ENCODE peak calls at places on chromosomes 5 and 9, in eight cellular contexts. One of them, this sample, is unnamed.

GRCh38 chr5:107869459-107870115 is 198.8 kb upstream of the EFNA5 start:
- DNase-seq in NCI-H1092 treated with DMSO at 0.1 percent for 48 hours: no peak
- DNase-seq in ELR: peak
- DNase-seq in T1000: no peak
- DNase-seq in left ventricle myocardium inferior: no peak
- DNase-seq in stimulated activated CD4-positive, alpha-beta T cell treated with anti-CD3 and anti-CD28 coated beads, Interleukin-4, amount 100 ng/mL, for 1 hour: no peak
- DNase-seq in CD4-positive, CD25-positive, alpha-beta regulatory T cell: no peak
- DNase-seq in amniotic epithelial cell: peak
- DNase-seq in this sample: no peak

GRCh38 chr9:17225407-17225806 is 90.6 kb downstream of the CNTLN start:
- DNase-seq in T1000: no peak
- DNase-seq in amniotic epithelial cell: no peak
- DNase-seq in ELR: no peak
- DNase-seq in stimulated activated CD4-positive, alpha-beta T cell treated with anti-CD3 and anti-CD28 coated beads, Interleukin-4, amount 100 ng/mL, for 1 hour: no peak
- DNase-seq in NCI-H1092 treated with DMSO at 0.1 percent for 48 hours: no peak
- DNase-seq in left ventricle myocardium inferior: no peak
- DNase-seq in CD4-positive, CD25-positive, alpha-beta regulatory T cell: no peak
- DNase-seq in this sample: no peak

GRCh38 chr5:6163913-6164312 is 214.4 kb downstream of the MED10 start:
- DNase-seq in amniotic epithelial cell: no peak
- DNase-seq in CD4-positive, CD25-positive, alpha-beta regulatory T cell: no peak
- DNase-seq in T1000: no peak
- DNase-seq in left ventricle myocardium inferior: no peak
- DNase-seq in ELR: no peak
- DNase-seq in stimulated activated CD4-positive, alpha-beta T cell treated with anti-CD3 and anti-CD28 coated beads, Interleukin-4, amount 100 ng/mL, for 1 hour: no peak
- DNase-seq in NCI-H1092 treated with DMSO at 0.1 percent for 48 hours: no peak
- DNase-seq in this sample: no peak

GRCh38 chr9:134928796-134929559 is 11.3 kb upstream of the FCN1 start:
- DNase-seq in left ventricle myocardium inferior: peak
- DNase-seq in NCI-H1092 treated with DMSO at 0.1 percent for 48 hours: no peak
- DNase-seq in stimulated activated CD4-positive, alpha-beta T cell treated with anti-CD3 and anti-CD28 coated beads, Interleukin-4, amount 100 ng/mL, for 1 hour: no peak
- DNase-seq in T1000: no peak
- DNase-seq in ELR: no peak
- DNase-seq in amniotic epithelial cell: no peak
- DNase-seq in CD4-positive, CD25-positive, alpha-beta regulatory T cell: no peak
- DNase-seq in this sample: peak

GRCh38 chr9:97501972-97502221 is 431 bp downstream of the TMOD1 start:
- DNase-seq in ELR: no peak
- DNase-seq in NCI-H1092 treated with DMSO at 0.1 percent for 48 hours: peak
- DNase-seq in stimulated activated CD4-positive, alpha-beta T cell treated with anti-CD3 and anti-CD28 coated beads, Interleukin-4, amount 100 ng/mL, for 1 hour: no peak
- DNase-seq in T1000: no peak
- DNase-seq in amniotic epithelial cell: no peak
- DNase-seq in CD4-positive, CD25-positive, alpha-beta regulatory T cell: no peak
- DNase-seq in left ventricle myocardium inferior: no peak
- DNase-seq in this sample: no peak

GRCh38 chr5:176731506-176732192 is 78.7 kb upstream of the UNC5A start:
- DNase-seq in CD4-positive, CD25-positive, alpha-beta regulatory T cell: no peak
- DNase-seq in stimulated activated CD4-positive, alpha-beta T cell treated with anti-CD3 and anti-CD28 coated beads, Interleukin-4, amount 100 ng/mL, for 1 hour: no peak
- DNase-seq in amniotic epithelial cell: no peak
- DNase-seq in NCI-H1092 treated with DMSO at 0.1 percent for 48 hours: no peak
- DNase-seq in left ventricle myocardium inferior: no peak
- DNase-seq in T1000: no peak
- DNase-seq in ELR: no peak
- DNase-seq in this sample: no peak

GRCh38 chr5:37835400-37835973 is 4.4 kb downstream of the GDNF start:
- DNase-seq in T1000: no peak
- DNase-seq in left ventricle myocardium inferior: no peak
- DNase-seq in amniotic epithelial cell: peak
- DNase-seq in CD4-positive, CD25-positive, alpha-beta regulatory T cell: no peak
- DNase-seq in ELR: no peak
- DNase-seq in stimulated activated CD4-positive, alpha-beta T cell treated with anti-CD3 and anti-CD28 coated beads, Interleukin-4, amount 100 ng/mL, for 1 hour: no peak
- DNase-seq in NCI-H1092 treated with DMSO at 0.1 percent for 48 hours: no peak
- DNase-seq in this sample: no peak

GRCh38 chr9:136942112-136942880 is 2.2 kb downstream of the FBXW5 start:
- DNase-seq in CD4-positive, CD25-positive, alpha-beta regulatory T cell: no peak
- DNase-seq in stimulated activated CD4-positive, alpha-beta T cell treated with anti-CD3 and anti-CD28 coated beads, Interleukin-4, amount 100 ng/mL, for 1 hour: no peak
- DNase-seq in amniotic epithelial cell: no peak
- DNase-seq in T1000: no peak
- DNase-seq in ELR: no peak
- DNase-seq in NCI-H1092 treated with DMSO at 0.1 percent for 48 hours: no peak
- DNase-seq in left ventricle myocardium inferior: peak
- DNase-seq in this sample: no peak

GRCh38 chr9:108551030-108551964 is 304.5 kb downstream of the ACTL7B start:
- DNase-seq in stimulated activated CD4-positive, alpha-beta T cell treated with anti-CD3 and anti-CD28 coated beads, Interleukin-4, amount 100 ng/mL, for 1 hour: no peak
- DNase-seq in ELR: peak
- DNase-seq in left ventricle myocardium inferior: no peak
- DNase-seq in amniotic epithelial cell: peak
- DNase-seq in CD4-positive, CD25-positive, alpha-beta regulatory T cell: no peak
- DNase-seq in NCI-H1092 treated with DMSO at 0.1 percent for 48 hours: no peak
- DNase-seq in T1000: peak
- DNase-seq in this sample: no peak

GRCh38 chr5:171115519-171115918 is 193.5 kb upstream of the TLX3 start:
- DNase-seq in NCI-H1092 treated with DMSO at 0.1 percent for 48 hours: no peak
- DNase-seq in stimulated activated CD4-positive, alpha-beta T cell treated with anti-CD3 and anti-CD28 coated beads, Interleukin-4, amount 100 ng/mL, for 1 hour: no peak
- DNase-seq in left ventricle myocardium inferior: no peak
- DNase-seq in CD4-positive, CD25-positive, alpha-beta regulatory T cell: no peak
- DNase-seq in amniotic epithelial cell: no peak
- DNase-seq in T1000: no peak
- DNase-seq in ELR: no peak
- DNase-seq in this sample: no peak

GRCh38 chr9:86940774-86941173 is 6.5 kb downstream of the GAS1 start:
- DNase-seq in left ventricle myocardium inferior: no peak
- DNase-seq in NCI-H1092 treated with DMSO at 0.1 percent for 48 hours: peak
- DNase-seq in T1000: no peak
- DNase-seq in amniotic epithelial cell: no peak
- DNase-seq in CD4-positive, CD25-positive, alpha-beta regulatory T cell: no peak
- DNase-seq in ELR: no peak
- DNase-seq in stimulated activated CD4-positive, alpha-beta T cell treated with anti-CD3 and anti-CD28 coated beads, Interleukin-4, amount 100 ng/mL, for 1 hour: no peak
- DNase-seq in this sample: no peak

GRCh38 chr5:171777420-171777759 is 8.2 kb upstream of the SMIM23 start:
- DNase-seq in NCI-H1092 treated with DMSO at 0.1 percent for 48 hours: no peak
- DNase-seq in ELR: no peak
- DNase-seq in stimulated activated CD4-positive, alpha-beta T cell treated with anti-CD3 and anti-CD28 coated beads, Interleukin-4, amount 100 ng/mL, for 1 hour: no peak
- DNase-seq in left ventricle myocardium inferior: no peak
- DNase-seq in CD4-positive, CD25-positive, alpha-beta regulatory T cell: no peak
- DNase-seq in T1000: no peak
- DNase-seq in amniotic epithelial cell: no peak
- DNase-seq in this sample: no peak

GRCh38 chr9:38035873-38036272 is 33.2 kb downstream of the SHB start:
- DNase-seq in CD4-positive, CD25-positive, alpha-beta regulatory T cell: no peak
- DNase-seq in left ventricle myocardium inferior: no peak
- DNase-seq in stimulated activated CD4-positive, alpha-beta T cell treated with anti-CD3 and anti-CD28 coated beads, Interleukin-4, amount 100 ng/mL, for 1 hour: no peak
- DNase-seq in T1000: no peak
- DNase-seq in amniotic epithelial cell: peak
- DNase-seq in ELR: peak
- DNase-seq in NCI-H1092 treated with DMSO at 0.1 percent for 48 hours: no peak
- DNase-seq in this sample: no peak

GRCh38 chr5:159010611-159011497 is 88.9 kb downstream of the EBF1 start:
- DNase-seq in ELR: no peak
- DNase-seq in T1000: no peak
- DNase-seq in amniotic epithelial cell: no peak
- DNase-seq in stimulated activated CD4-positive, alpha-beta T cell treated with anti-CD3 and anti-CD28 coated beads, Interleukin-4, amount 100 ng/mL, for 1 hour: no peak
- DNase-seq in left ventricle myocardium inferior: peak
- DNase-seq in NCI-H1092 treated with DMSO at 0.1 percent for 48 hours: no peak
- DNase-seq in CD4-positive, CD25-positive, alpha-beta regulatory T cell: no peak
- DNase-seq in this sample: peak

GRCh38 chr5:151081426-151082273 is 816 bp upstream of the TNIP1 start:
- DNase-seq in CD4-positive, CD25-positive, alpha-beta regulatory T cell: no peak
- DNase-seq in left ventricle myocardium inferior: no peak
- DNase-seq in T1000: no peak
- DNase-seq in stimulated activated CD4-positive, alpha-beta T cell treated with anti-CD3 and anti-CD28 coated beads, Interleukin-4, amount 100 ng/mL, for 1 hour: no peak
- DNase-seq in amniotic epithelial cell: peak
- DNase-seq in NCI-H1092 treated with DMSO at 0.1 percent for 48 hours: peak
- DNase-seq in ELR: peak
- DNase-seq in this sample: no peak

GRCh38 chr5:174430940-174431339 is 293.4 kb upstream of the MSX2 start:
- DNase-seq in amniotic epithelial cell: no peak
- DNase-seq in CD4-positive, CD25-positive, alpha-beta regulatory T cell: no peak
- DNase-seq in stimulated activated CD4-positive, alpha-beta T cell treated with anti-CD3 and anti-CD28 coated beads, Interleukin-4, amount 100 ng/mL, for 1 hour: no peak
- DNase-seq in NCI-H1092 treated with DMSO at 0.1 percent for 48 hours: no peak
- DNase-seq in ELR: no peak
- DNase-seq in T1000: no peak
- DNase-seq in left ventricle myocardium inferior: no peak
- DNase-seq in this sample: no peak

GRCh38 chr9:98365724-98366123 is 110.3 kb upstream of the TBC1D2 start:
- DNase-seq in stimulated activated CD4-positive, alpha-beta T cell treated with anti-CD3 and anti-CD28 coated beads, Interleukin-4, amount 100 ng/mL, for 1 hour: no peak
- DNase-seq in amniotic epithelial cell: no peak
- DNase-seq in left ventricle myocardium inferior: no peak
- DNase-seq in T1000: no peak
- DNase-seq in NCI-H1092 treated with DMSO at 0.1 percent for 48 hours: no peak
- DNase-seq in ELR: no peak
- DNase-seq in CD4-positive, CD25-positive, alpha-beta regulatory T cell: no peak
- DNase-seq in this sample: no peak

GRCh38 chr5:52989025-52989780 is at the start of gene ITGA2:
- DNase-seq in left ventricle myocardium inferior: peak
- DNase-seq in stimulated activated CD4-positive, alpha-beta T cell treated with anti-CD3 and anti-CD28 coated beads, Interleukin-4, amount 100 ng/mL, for 1 hour: peak
- DNase-seq in T1000: peak
- DNase-seq in CD4-positive, CD25-positive, alpha-beta regulatory T cell: no peak
- DNase-seq in NCI-H1092 treated with DMSO at 0.1 percent for 48 hours: no peak
- DNase-seq in ELR: peak
- DNase-seq in amniotic epithelial cell: peak
- DNase-seq in this sample: peak

GRCh38 chr5:8184455-8185063 is 315.6 kb downstream of the MTRR start:
- DNase-seq in stimulated activated CD4-positive, alpha-beta T cell treated with anti-CD3 and anti-CD28 coated beads, Interleukin-4, amount 100 ng/mL, for 1 hour: peak
- DNase-seq in amniotic epithelial cell: no peak
- DNase-seq in ELR: peak
- DNase-seq in T1000: no peak
- DNase-seq in NCI-H1092 treated with DMSO at 0.1 percent for 48 hours: peak
- DNase-seq in CD4-positive, CD25-positive, alpha-beta regulatory T cell: peak
- DNase-seq in left ventricle myocardium inferior: no peak
- DNase-seq in this sample: peak

GRCh38 chr9:120532475-120532874 is 47.5 kb downstream of the CDK5RAP2 start:
- DNase-seq in ELR: peak
- DNase-seq in T1000: no peak
- DNase-seq in CD4-positive, CD25-positive, alpha-beta regulatory T cell: no peak
- DNase-seq in NCI-H1092 treated with DMSO at 0.1 percent for 48 hours: no peak
- DNase-seq in amniotic epithelial cell: peak
- DNase-seq in stimulated activated CD4-positive, alpha-beta T cell treated with anti-CD3 and anti-CD28 coated beads, Interleukin-4, amount 100 ng/mL, for 1 hour: no peak
- DNase-seq in left ventricle myocardium inferior: peak
- DNase-seq in this sample: no peak

GRCh38 chr5:174609116-174609515 is 115.3 kb upstream of the MSX2 start:
- DNase-seq in stimulated activated CD4-positive, alpha-beta T cell treated with anti-CD3 and anti-CD28 coated beads, Interleukin-4, amount 100 ng/mL, for 1 hour: no peak
- DNase-seq in NCI-H1092 treated with DMSO at 0.1 percent for 48 hours: no peak
- DNase-seq in left ventricle myocardium inferior: no peak
- DNase-seq in amniotic epithelial cell: no peak
- DNase-seq in CD4-positive, CD25-positive, alpha-beta regulatory T cell: no peak
- DNase-seq in ELR: no peak
- DNase-seq in T1000: no peak
- DNase-seq in this sample: peak

GRCh38 chr5:163506726-163507125 is 1.3 kb downstream of the MAT2B start:
- DNase-seq in stimulated activated CD4-positive, alpha-beta T cell treated with anti-CD3 and anti-CD28 coated beads, Interleukin-4, amount 100 ng/mL, for 1 hour: no peak
- DNase-seq in NCI-H1092 treated with DMSO at 0.1 percent for 48 hours: no peak
- DNase-seq in T1000: no peak
- DNase-seq in left ventricle myocardium inferior: no peak
- DNase-seq in amniotic epithelial cell: peak
- DNase-seq in CD4-positive, CD25-positive, alpha-beta regulatory T cell: no peak
- DNase-seq in ELR: peak
- DNase-seq in this sample: no peak

GRCh38 chr5:89396262-89396975 is 513.4 kb upstream of the MEF2C start:
- DNase-seq in T1000: no peak
- DNase-seq in amniotic epithelial cell: peak
- DNase-seq in left ventricle myocardium inferior: no peak
- DNase-seq in stimulated activated CD4-positive, alpha-beta T cell treated with anti-CD3 and anti-CD28 coated beads, Interleukin-4, amount 100 ng/mL, for 1 hour: no peak
- DNase-seq in CD4-positive, CD25-positive, alpha-beta regulatory T cell: no peak
- DNase-seq in ELR: no peak
- DNase-seq in NCI-H1092 treated with DMSO at 0.1 percent for 48 hours: no peak
- DNase-seq in this sample: peak

GRCh38 chr9:9764821-9765220 is 848.0 kb downstream of the PTPRD start:
- DNase-seq in stimulated activated CD4-positive, alpha-beta T cell treated with anti-CD3 and anti-CD28 coated beads, Interleukin-4, amount 100 ng/mL, for 1 hour: no peak
- DNase-seq in CD4-positive, CD25-positive, alpha-beta regulatory T cell: no peak
- DNase-seq in amniotic epithelial cell: no peak
- DNase-seq in ELR: no peak
- DNase-seq in left ventricle myocardium inferior: no peak
- DNase-seq in T1000: no peak
- DNase-seq in NCI-H1092 treated with DMSO at 0.1 percent for 48 hours: peak
- DNase-seq in this sample: no peak

GRCh38 chr5:527646-528591 is 3.7 kb upstream of the SLC9A3 start:
- DNase-seq in stimulated activated CD4-positive, alpha-beta T cell treated with anti-CD3 and anti-CD28 coated beads, Interleukin-4, amount 100 ng/mL, for 1 hour: no peak
- DNase-seq in CD4-positive, CD25-positive, alpha-beta regulatory T cell: no peak
- DNase-seq in amniotic epithelial cell: no peak
- DNase-seq in T1000: no peak
- DNase-seq in ELR: no peak
- DNase-seq in NCI-H1092 treated with DMSO at 0.1 percent for 48 hours: no peak
- DNase-seq in left ventricle myocardium inferior: no peak
- DNase-seq in this sample: peak

GRCh38 chr5:72599519-72600400 is 92.5 kb upstream of the ZNF366 start:
- DNase-seq in T1000: no peak
- DNase-seq in amniotic epithelial cell: peak
- DNase-seq in CD4-positive, CD25-positive, alpha-beta regulatory T cell: no peak
- DNase-seq in stimulated activated CD4-positive, alpha-beta T cell treated with anti-CD3 and anti-CD28 coated beads, Interleukin-4, amount 100 ng/mL, for 1 hour: no peak
- DNase-seq in ELR: peak
- DNase-seq in NCI-H1092 treated with DMSO at 0.1 percent for 48 hours: no peak
- DNase-seq in left ventricle myocardium inferior: no peak
- DNase-seq in this sample: no peak

GRCh38 chr5:16932401-16932800 is 3.7 kb downstream of the MYO10 start:
- DNase-seq in amniotic epithelial cell: no peak
- DNase-seq in T1000: no peak
- DNase-seq in CD4-positive, CD25-positive, alpha-beta regulatory T cell: no peak
- DNase-seq in stimulated activated CD4-positive, alpha-beta T cell treated with anti-CD3 and anti-CD28 coated beads, Interleukin-4, amount 100 ng/mL, for 1 hour: no peak
- DNase-seq in left ventricle myocardium inferior: no peak
- DNase-seq in ELR: no peak
- DNase-seq in NCI-H1092 treated with DMSO at 0.1 percent for 48 hours: no peak
- DNase-seq in this sample: no peak

GRCh38 chr9:136283291-136284235 is 20.3 kb downstream of the CCDC187 start:
- DNase-seq in left ventricle myocardium inferior: peak
- DNase-seq in ELR: peak
- DNase-seq in NCI-H1092 treated with DMSO at 0.1 percent for 48 hours: peak
- DNase-seq in T1000: peak
- DNase-seq in stimulated activated CD4-positive, alpha-beta T cell treated with anti-CD3 and anti-CD28 coated beads, Interleukin-4, amount 100 ng/mL, for 1 hour: peak
- DNase-seq in amniotic epithelial cell: peak
- DNase-seq in CD4-positive, CD25-positive, alpha-beta regulatory T cell: peak
- DNase-seq in this sample: peak

GRCh38 chr5:56815657-56816545 is 552 bp downstream of the MAP3K1 start:
- DNase-seq in stimulated activated CD4-positive, alpha-beta T cell treated with anti-CD3 and anti-CD28 coated beads, Interleukin-4, amount 100 ng/mL, for 1 hour: peak
- DNase-seq in left ventricle myocardium inferior: no peak
- DNase-seq in CD4-positive, CD25-positive, alpha-beta regulatory T cell: peak
- DNase-seq in ELR: peak
- DNase-seq in T1000: no peak
- DNase-seq in NCI-H1092 treated with DMSO at 0.1 percent for 48 hours: peak
- DNase-seq in amniotic epithelial cell: no peak
- DNase-seq in this sample: peak

GRCh38 chr5:127386557-127386956 is 96.0 kb downstream of the MEGF10 start:
- DNase-seq in ELR: peak
- DNase-seq in NCI-H1092 treated with DMSO at 0.1 percent for 48 hours: no peak
- DNase-seq in stimulated activated CD4-positive, alpha-beta T cell treated with anti-CD3 and anti-CD28 coated beads, Interleukin-4, amount 100 ng/mL, for 1 hour: no peak
- DNase-seq in CD4-positive, CD25-positive, alpha-beta regulatory T cell: no peak
- DNase-seq in left ventricle myocardium inferior: no peak
- DNase-seq in T1000: no peak
- DNase-seq in amniotic epithelial cell: peak
- DNase-seq in this sample: no peak

GRCh38 chr9:136865768-136866103 is 372 bp downstream of the EDF1 start:
- DNase-seq in left ventricle myocardium inferior: no peak
- DNase-seq in NCI-H1092 treated with DMSO at 0.1 percent for 48 hours: no peak
- DNase-seq in ELR: no peak
- DNase-seq in CD4-positive, CD25-positive, alpha-beta regulatory T cell: no peak
- DNase-seq in amniotic epithelial cell: no peak
- DNase-seq in stimulated activated CD4-positive, alpha-beta T cell treated with anti-CD3 and anti-CD28 coated beads, Interleukin-4, amount 100 ng/mL, for 1 hour: no peak
- DNase-seq in T1000: no peak
- DNase-seq in this sample: no peak

GRCh38 chr5:136035837-136036236 is 7.0 kb downstream of the TGFBI start:
- DNase-seq in amniotic epithelial cell: no peak
- DNase-seq in T1000: no peak
- DNase-seq in ELR: no peak
- DNase-seq in CD4-positive, CD25-positive, alpha-beta regulatory T cell: no peak
- DNase-seq in NCI-H1092 treated with DMSO at 0.1 percent for 48 hours: no peak
- DNase-seq in left ventricle myocardium inferior: no peak
- DNase-seq in stimulated activated CD4-positive, alpha-beta T cell treated with anti-CD3 and anti-CD28 coated beads, Interleukin-4, amount 100 ng/mL, for 1 hour: no peak
- DNase-seq in this sample: no peak

GRCh38 chr9:135156525-135157510 is 69.3 kb downstream of the OLFM1 start:
- DNase-seq in left ventricle myocardium inferior: peak
- DNase-seq in amniotic epithelial cell: peak
- DNase-seq in CD4-positive, CD25-positive, alpha-beta regulatory T cell: no peak
- DNase-seq in T1000: peak
- DNase-seq in ELR: peak
- DNase-seq in NCI-H1092 treated with DMSO at 0.1 percent for 48 hours: no peak
- DNase-seq in stimulated activated CD4-positive, alpha-beta T cell treated with anti-CD3 and anti-CD28 coated beads, Interleukin-4, amount 100 ng/mL, for 1 hour: no peak
- DNase-seq in this sample: peak

GRCh38 chr5:148499461-148499860 is 115.7 kb downstream of the FBXO38 start:
- DNase-seq in left ventricle myocardium inferior: no peak
- DNase-seq in T1000: no peak
- DNase-seq in NCI-H1092 treated with DMSO at 0.1 percent for 48 hours: no peak
- DNase-seq in ELR: peak
- DNase-seq in stimulated activated CD4-positive, alpha-beta T cell treated with anti-CD3 and anti-CD28 coated beads, Interleukin-4, amount 100 ng/mL, for 1 hour: no peak
- DNase-seq in amniotic epithelial cell: peak
- DNase-seq in CD4-positive, CD25-positive, alpha-beta regulatory T cell: no peak
- DNase-seq in this sample: no peak

This sample was measured in right cardiac atrium.